ENCODE peak calls at places on chromosome 19, in four cellular contexts. One of them, this sample, is unnamed. For H3K4me1, the result is how much of the 10 kb centered on the place peaks cover.

GRCh38 chr19:10699650-10700335 is 1.4 kb upstream of the QTRT1 start:
- DNase-seq in suprapubic skin: no peak
- DNase-seq in H1: peak
- DNase-seq in HepG2: peak
- DNase-seq in this sample: peak

GRCh38 chr19:18109731-18110671 is 12.4 kb downstream of the MAST3 start:
- DNase-seq in suprapubic skin: no peak
- DNase-seq in H1: peak
- DNase-seq in HepG2: peak
- DNase-seq in this sample: peak

GRCh38 chr19:3976495-3977241 is 5.8 kb upstream of the DAPK3 start:
- DNase-seq in suprapubic skin: no peak
- DNase-seq in H1: peak
- DNase-seq in HepG2: no peak
- DNase-seq in this sample: no peak

GRCh38 chr19:41699231-41699967 is 9.0 kb upstream of the CEACAM5 start:
- DNase-seq in suprapubic skin: peak
- DNase-seq in H1: no peak
- DNase-seq in HepG2: no peak
- DNase-seq in this sample: peak

GRCh38 chr19:49441210-49441959 is at the start of gene SLC17A7:
- DNase-seq in suprapubic skin: peak
- DNase-seq in H1: peak
- DNase-seq in HepG2: no peak
- DNase-seq in this sample: peak

GRCh38 chr19:38229585-38230073 is 5.6 kb upstream of the DPF1 start:
- DNase-seq in suprapubic skin: no peak
- DNase-seq in H1: peak
- DNase-seq in HepG2: peak
- DNase-seq in this sample: peak

GRCh38 chr19:28329429-28329828 is 883.5 kb downstream of the UQCRFS1 start:
- DNase-seq in suprapubic skin: no peak
- DNase-seq in H1: no peak
- DNase-seq in HepG2: no peak
- DNase-seq in this sample: no peak

GRCh38 chr19:35975608-35976214 is 19.3 kb upstream of the SDHAF1 start:
- DNase-seq in suprapubic skin: no peak
- DNase-seq in H1: peak
- DNase-seq in HepG2: no peak
- DNase-seq in this sample: no peak

GRCh38 chr19:4914736-4915501 is 5.6 kb downstream of the UHRF1 start:
- DNase-seq in suprapubic skin: no peak
- DNase-seq in H1: no peak
- DNase-seq in HepG2: no peak
- DNase-seq in this sample: peak

GRCh38 chr19:5623397-5624153 is 692 bp downstream of the SAFB start:
- DNase-seq in suprapubic skin: no peak
- DNase-seq in H1: no peak
- DNase-seq in HepG2: no peak
- DNase-seq in this sample: peak

GRCh38 chr19:32458500-32459123 is 53.0 kb downstream of the DPY19L3 start:
- DNase-seq in suprapubic skin: no peak
- DNase-seq in H1: no peak
- DNase-seq in HepG2: no peak
- DNase-seq in this sample: no peak

GRCh38 chr19:6161271-6161850 is 25.9 kb downstream of the ACSBG2 start:
- DNase-seq in suprapubic skin: no peak
- DNase-seq in H1: no peak
- DNase-seq in HepG2: peak
- DNase-seq in this sample: peak

GRCh38 chr19:7545904-7546303 is 10.4 kb downstream of the PNPLA6 start:
- DNase-seq in suprapubic skin: no peak
- DNase-seq in H1: no peak
- DNase-seq in HepG2: no peak
- DNase-seq in this sample: no peak

GRCh38 chr19:6730153-6730804 is 7.1 kb downstream of the GPR108 start:
- DNase-seq in suprapubic skin: no peak
- DNase-seq in H1: peak
- DNase-seq in HepG2: peak
- DNase-seq in this sample: peak

GRCh38 chr19:41706741-41707501 is 1.5 kb upstream of the CEACAM5 start:
- DNase-seq in suprapubic skin: peak
- DNase-seq in H1: peak
- DNase-seq in HepG2: peak
- DNase-seq in this sample: peak

GRCh38 chr19:29715695-29716581 is 877 bp upstream of the C19orf12 start:
- DNase-seq in suprapubic skin: no peak
- DNase-seq in H1: no peak
- DNase-seq in HepG2: peak
- DNase-seq in this sample: peak

GRCh38 chr19:51070334-51070886 is 5.5 kb upstream of the KLK13 start:
- DNase-seq in suprapubic skin: no peak
- DNase-seq in H1: no peak
- DNase-seq in HepG2: no peak
- DNase-seq in this sample: no peak

GRCh38 chr19:51075998-51076397 is 6.7 kb downstream of the KLK14 start:
- DNase-seq in suprapubic skin: no peak
- DNase-seq in H1: no peak
- DNase-seq in HepG2: no peak
- DNase-seq in this sample: no peak

GRCh38 chr19:51066816-51067215 is 1.9 kb upstream of the KLK13 start:
- DNase-seq in suprapubic skin: no peak
- DNase-seq in H1: no peak
- DNase-seq in HepG2: no peak
- DNase-seq in this sample: no peak

GRCh38 chr19:51066393-51066792 is 1.5 kb upstream of the KLK13 start:
- DNase-seq in suprapubic skin: no peak
- DNase-seq in H1: no peak
- DNase-seq in HepG2: no peak
- DNase-seq in this sample: no peak

GRCh38 chr19:51071006-51071405 is 6.1 kb upstream of the KLK13 start:
- DNase-seq in suprapubic skin: no peak
- DNase-seq in H1: no peak
- DNase-seq in HepG2: no peak
- DNase-seq in this sample: no peak
- TF ChIP-seq POLR2AphosphoS5 in suprapubic skin: no peak
- TF ChIP-seq POLR2AphosphoS5 in H1: no peak
- TF ChIP-seq POLR2AphosphoS5 in HepG2: no peak
- TF ChIP-seq POLR2AphosphoS5 in this sample: no peak

GRCh38 chr19:2529473-2529918 is 53.6 kb downstream of the GADD45B start:
- DNase-seq in suprapubic skin: no peak
- DNase-seq in H1: no peak
- DNase-seq in HepG2: peak
- DNase-seq in this sample: peak
- TF ChIP-seq EP300 in suprapubic skin: no peak
- TF ChIP-seq EP300 in H1: no peak
- TF ChIP-seq EP300 in HepG2: no peak
- TF ChIP-seq EP300 in this sample: no peak

DNA sequence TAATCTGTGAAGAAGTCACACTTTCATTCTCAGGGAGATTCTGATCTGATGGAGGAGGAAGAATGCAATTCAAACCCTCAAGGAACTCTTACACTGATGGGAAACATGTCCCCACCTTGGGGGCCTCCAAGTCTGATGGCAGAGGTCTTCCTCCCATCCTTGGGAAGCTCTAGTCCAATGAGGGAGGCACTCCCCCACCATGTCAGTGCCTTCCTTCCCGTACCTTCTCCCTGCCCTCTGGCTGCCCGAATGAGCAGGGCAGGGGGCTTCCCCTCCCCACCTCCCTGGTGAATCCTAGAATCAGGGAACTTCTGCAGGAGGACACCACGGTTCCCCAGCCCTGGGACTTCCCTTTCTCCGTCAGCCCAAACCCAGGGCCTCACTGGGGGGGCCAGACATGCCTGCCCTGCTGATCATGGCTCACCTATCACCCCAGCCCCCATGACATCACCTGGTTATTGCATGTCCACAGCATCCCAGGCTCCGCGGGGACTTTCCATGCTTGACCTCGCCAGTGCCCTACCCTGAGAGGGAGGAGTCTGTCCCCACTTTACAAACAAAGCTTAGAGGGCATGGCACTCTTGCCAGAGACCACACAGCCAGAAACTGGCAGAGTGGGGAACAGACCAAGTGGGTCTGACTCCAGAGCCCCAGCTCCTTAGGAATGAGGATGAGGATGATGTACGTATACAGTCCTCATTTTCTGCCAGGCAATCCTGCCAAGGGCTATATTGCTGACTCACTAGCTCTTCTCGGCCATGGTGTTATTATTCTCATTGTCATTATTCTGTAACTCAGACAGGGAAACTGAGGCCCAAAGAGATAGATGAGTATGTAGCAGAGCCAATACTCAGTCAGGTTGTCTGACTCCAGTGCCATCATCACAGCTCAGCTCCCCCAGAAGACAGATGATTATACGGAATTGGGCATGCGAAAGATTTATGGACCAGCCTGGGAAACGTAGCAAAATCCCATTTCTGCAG is 9.6 kb upstream of the BCL3 start:
- DNase-seq in suprapubic skin: no peak
- DNase-seq in H1: no peak
- DNase-seq in HepG2: peak
- DNase-seq in this sample: peak
- H3K4me1 ChIP-seq in suprapubic skin: half or more
- H3K4me1 ChIP-seq in H1: under half
- H3K4me1 ChIP-seq in HepG2: half or more
- H3K4me1 ChIP-seq in this sample: under half

DNA sequence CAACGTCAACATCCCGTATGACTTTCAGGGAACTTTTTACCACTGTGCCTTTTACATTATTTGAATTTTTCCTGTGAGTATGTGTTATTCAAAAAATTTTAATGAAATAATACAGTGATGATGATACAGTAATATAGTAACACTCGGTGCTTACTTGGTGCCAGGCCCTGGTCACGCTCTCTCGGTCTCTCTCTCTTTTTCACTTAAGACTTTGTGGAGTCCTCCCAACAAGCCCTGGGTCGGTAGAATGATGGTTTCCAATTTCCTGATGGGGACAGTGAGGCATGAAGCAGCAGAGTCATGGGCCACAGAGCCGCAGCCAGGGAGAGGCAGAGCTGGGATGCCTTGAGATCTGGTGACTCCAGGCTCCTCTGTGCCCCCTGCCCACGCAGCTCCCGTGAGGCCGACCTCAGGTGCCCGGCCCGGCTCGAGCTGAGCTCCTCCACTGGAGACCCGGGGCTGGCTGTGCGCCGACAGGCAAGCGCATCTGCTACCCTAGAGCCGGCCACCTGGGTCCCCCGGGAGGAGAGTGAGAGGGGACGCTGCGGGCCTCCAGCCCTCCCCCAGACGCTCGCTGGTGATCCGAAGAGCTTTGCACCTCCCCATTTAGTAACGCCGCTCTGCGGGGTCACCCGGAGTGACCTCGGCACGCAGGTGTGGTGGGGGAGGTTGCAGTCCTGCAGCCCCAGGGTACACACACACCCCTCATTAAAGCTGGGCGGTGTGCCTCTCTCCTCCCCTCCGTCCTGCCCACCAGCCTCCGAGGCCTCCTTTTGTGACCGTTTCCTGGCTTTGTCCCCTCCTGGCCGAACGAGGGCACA is 4.4 kb upstream of the SBK3 start:
- DNase-seq in suprapubic skin: no peak
- DNase-seq in H1: peak
- DNase-seq in HepG2: peak
- DNase-seq in this sample: peak
- TF ChIP-seq POLR2AphosphoS5 in suprapubic skin: no peak
- TF ChIP-seq POLR2AphosphoS5 in H1: no peak
- TF ChIP-seq POLR2AphosphoS5 in HepG2: no peak
- TF ChIP-seq POLR2AphosphoS5 in this sample: no peak